ENCODE peak calls at places on chromosomes 12 and 14, in six cellular contexts. D is activated B cell treated with CpG ODN at 0.5 μM for 24 hours, M is H1, T is brain microvascular endothelial cell, S is fibroblast of the aortic adventitia, Q is IMR-90. A is an unnamed sample.

GRCh38 chr14:68978550-68978911 is 571 bp downstream of the ACTN1 start:
- DNase-seq in D (peak; percentile 22), S (peak; percentile 24), Q (no peak), M (no peak), T (no peak), A (peak; percentile 80)

GRCh38 chr14:89276424-89276975 is 140.5 kb downstream of the FOXN3 start:
- DNase-seq in S (no peak), M (no peak), Q (peak; percentile 76), D (peak; percentile 41), T (peak; percentile 83), A (no peak)

GRCh38 chr12:121628037-121628436 is 1.7 kb downstream of the ORAI1 start:
- DNase-seq in Q (no peak), T (no peak), M (no peak), D (no peak), S (peak; percentile 49), A (no peak)

GRCh38 chr14:20455355-20456300 is 602 bp downstream of the APEX1 start:
- DNase-seq in S (peak; percentile 91), Q (peak; percentile 89), D (no peak), M (no peak), T (peak; percentile 91), A (no peak)

GRCh38 chr12:13350946-13351345 is 154.4 kb downstream of the EMP1 start:
- DNase-seq in Q (no peak), S (no peak), D (no peak), M (no peak), T (no peak), A (no peak)

GRCh38 chr12:118356809-118357326 is 15.8 kb downstream of the TAOK3 start:
- DNase-seq in M (no peak), D (no peak), Q (peak; percentile 92), S (peak; percentile 79), T (peak; percentile 48), A (no peak)

GRCh38 chr14:90697577-90698206 is 118.5 kb downstream of the TTC7B start:
- DNase-seq in D (peak; percentile 37), Q (peak; percentile 72), M (peak; percentile 44), S (peak; percentile 83), T (peak; percentile 56), A (peak; percentile 79)

GRCh38 chr12:68446896-68447806 is 115.0 kb upstream of the MDM1 start:
- DNase-seq in T (no peak), Q (no peak), S (peak; percentile 55), D (no peak), M (no peak), A (no peak)

GRCh38 chr12:77893918-77894317 is 63.2 kb downstream of the NAV3 start:
- DNase-seq in T (peak; percentile 34), D (no peak), Q (peak; percentile 2), S (peak; percentile 49), M (no peak), A (no peak)

GRCh38 chr12:42124764-42125371 is 19.8 kb downstream of the GXYLT1 start:
- DNase-seq in M (no peak), T (no peak), S (no peak), Q (no peak), D (no peak), A (no peak)

GRCh38 chr12:30064906-30065305 is 281.2 kb upstream of the TMTC1 start:
- DNase-seq in T (no peak), Q (no peak), D (no peak), S (no peak), M (no peak), A (no peak)

GRCh38 chr12:30420561-30420960 is 275.1 kb downstream of the IPO8 start:
- DNase-seq in Q (peak; percentile 1), D (no peak), M (no peak), S (peak; percentile 34), T (peak; percentile 4), A (no peak)

GRCh38 chr12:30874455-30875313 is 51.9 kb upstream of the TSPAN11 start:
- DNase-seq in S (no peak), D (no peak), T (no peak), Q (no peak), M (no peak), A (no peak)

GRCh38 chr14:91138511-91139359 is 24.9 kb downstream of the DGLUCY start:
- DNase-seq in S (peak; percentile 45), T (peak; percentile 10), Q (no peak), D (no peak), M (no peak), A (no peak)

GRCh38 chr14:90785474-90785873 is 30.8 kb downstream of the TTC7B start:
- DNase-seq in D (no peak), T (peak; percentile 16), M (no peak), Q (no peak), S (no peak), A (no peak)

GRCh38 chr14:49950275-49951250 is 57.7 kb downstream of the ARF6 start:
- DNase-seq in D (no peak), T (no peak), M (no peak), Q (no peak), S (no peak), A (no peak)

GRCh38 chr12:114306646-114307045 is 99.3 kb downstream of the TBX5 start:
- DNase-seq in Q (peak; percentile 71), D (no peak), M (no peak), T (no peak), S (peak; percentile 27), A (no peak)

GRCh38 chr14:48723841-48724495 is 862.2 kb downstream of the RPS29 start:
- DNase-seq in T (no peak), Q (peak; percentile 23), M (no peak), S (no peak), D (no peak), A (no peak)

GRCh38 chr14:69999246-69999645 is 120.0 kb downstream of the SMOC1 start:
- DNase-seq in D (no peak), S (peak; percentile 53), Q (peak; percentile 100), M (no peak), T (peak; percentile 93), A (no peak)

GRCh38 chr12:127161466-127161865 is 1105.5 kb upstream of the TMEM132C start:
- DNase-seq in D (no peak), M (no peak), T (no peak), S (no peak), Q (no peak), A (no peak)

GRCh38 chr12:70314145-70314544 is 51.9 kb upstream of the KCNMB4 start:
- DNase-seq in D (no peak), S (no peak), M (no peak), T (no peak), Q (no peak), A (no peak)

GRCh38 chr12:26117321-26117720 is 7.5 kb downstream of the BHLHE41 start:
- DNase-seq in M (no peak), Q (no peak), T (no peak), S (no peak), D (no peak), A (no peak)

GRCh38 chr12:52321433-52321832 is 235 bp upstream of the KRT83 start:
- DNase-seq in D (no peak), Q (no peak), M (no peak), S (no peak), T (no peak), A (no peak)

GRCh38 chr12:15824516-15824915 is 35.3 kb upstream of the EPS8 start:
- DNase-seq in M (no peak), T (no peak), D (no peak), S (no peak), Q (no peak), A (no peak)

GRCh38 chr14:54509546-54510501 is at the start of gene CGRRF1:
- DNase-seq in M (peak; percentile 96), D (peak; percentile 98), Q (peak; percentile 98), T (peak; percentile 99), S (peak; percentile 98), A (peak; percentile 99)
- TF ChIP-seq CTCF in M (peak; percentile 44), D (no peak), Q (peak; percentile 48), T (peak; percentile 38), S (peak; percentile 44), A (peak; percentile 74)

GRCh38 chr14:47044841-47045240 is 393.3 kb upstream of the RPL10L start:
- DNase-seq in D (no peak), S (no peak), T (peak; percentile 11), M (peak; percentile 39), Q (no peak), A (no peak)
- TF ChIP-seq CTCF in D (no peak), S (no peak), T (peak; percentile 54), M (peak; percentile 48), Q (no peak), A (peak; percentile 42)

GRCh38 chr12:92070054-92070863 is 75.4 kb downstream of the BTG1 start:
- DNase-seq in M (no peak), T (no peak), D (no peak), Q (no peak), S (no peak), A (no peak)
- TF ChIP-seq CTCF in M (no peak), T (no peak), D (no peak), Q (no peak), S (no peak), A (no peak)

DNA sequence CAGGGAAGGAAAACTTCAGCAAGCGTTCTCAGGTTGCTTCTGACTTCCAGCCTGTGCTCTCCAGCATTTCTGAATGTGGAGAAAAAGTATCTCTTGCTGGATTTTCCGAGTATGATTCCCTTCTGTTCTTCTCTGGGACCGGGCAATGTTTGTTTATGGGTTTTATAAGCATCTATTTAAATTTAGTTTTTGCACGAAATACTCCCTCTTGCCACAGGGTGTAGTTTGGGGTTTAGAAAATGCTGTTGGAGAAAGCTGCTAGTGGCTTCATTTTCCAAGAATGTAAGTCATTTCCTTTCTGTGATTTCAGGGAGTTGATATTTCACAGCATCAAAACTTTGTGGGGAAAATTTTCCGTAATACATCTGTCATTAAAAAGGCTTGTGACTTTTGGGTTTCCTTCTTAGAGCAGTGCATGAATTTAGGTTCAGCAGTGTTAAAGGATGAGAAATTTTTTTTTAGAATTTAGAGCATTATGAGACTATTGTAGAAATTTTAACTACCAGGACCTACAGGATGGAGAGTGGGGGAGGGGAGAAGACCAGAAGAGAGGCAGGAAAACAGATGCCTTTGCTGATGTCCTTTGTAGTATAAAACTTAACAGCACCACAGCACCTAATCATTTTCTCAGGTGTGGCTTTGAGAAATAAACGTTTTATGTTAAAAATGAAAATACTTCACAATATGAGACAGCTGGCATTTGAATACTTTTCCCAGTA is 1.5 kb downstream of the FRMD6 start:
- DNase-seq in D (no peak), Q (peak; percentile 60), M (no peak), S (peak; percentile 91), T (no peak), A (no peak)
- TF ChIP-seq CTCF in D (no peak), Q (peak; percentile 24), M (no peak), S (peak; percentile 61), T (peak; percentile 34), A (peak; percentile 68)

GRCh38 chr12:85029456-85029855 is 6.6 kb downstream of the TSPAN19 start:
- DNase-seq in T (no peak), Q (peak; percentile 26), M (no peak), S (peak; percentile 61), D (no peak), A (no peak)
- TF ChIP-seq CTCF in T (peak; percentile 7), Q (peak; percentile 62), M (no peak), S (peak; percentile 34), D (no peak), A (peak; percentile 84)

DNA sequence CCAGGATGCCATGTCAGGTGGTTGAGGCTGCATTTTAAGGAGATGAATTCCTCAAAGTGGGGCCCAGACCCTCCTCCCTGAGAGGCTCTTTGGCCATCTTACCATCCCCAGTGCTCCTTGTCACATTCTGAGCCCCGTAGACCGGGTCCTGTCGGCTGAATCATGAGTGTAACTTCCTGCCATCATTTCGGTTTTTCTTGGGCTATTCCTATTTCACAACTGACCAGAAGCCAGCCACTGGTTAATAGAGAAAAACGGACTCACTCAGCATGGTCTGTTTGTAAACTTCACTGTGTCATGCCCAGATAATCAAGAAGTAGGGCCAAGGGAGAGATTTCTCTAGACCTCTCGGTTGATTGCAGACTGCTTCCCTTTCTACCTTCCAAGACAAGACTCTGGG is 6.6 kb downstream of the WNT5B start:
- DNase-seq in Q (no peak), D (no peak), S (no peak), T (no peak), M (no peak), A (no peak)
- TF ChIP-seq CTCF in Q (no peak), D (no peak), S (no peak), T (no peak), M (no peak), A (no peak)